ENCODE peak calls at places on chromosomes 11 and 22, in four cellular contexts. One of them, this sample, is unnamed.

GRCh38 chr22:38069372-38070249 is 12.4 kb downstream of the PICK1 start:
- DNase-seq in stimulated activated CD4-positive, alpha-beta T cell treated with anti-CD3 and anti-CD28 coated beads, Interleukin-1b, Interleukin-23, amount 100 ng/mL, for 48 hours: no peak
- DNase-seq in activated CD4-positive, CD25-positive, alpha-beta regulatory T cell treated with anti-CD3 and anti-CD28 coated beads, Interleukin-2, amount 50 U/mL, for 72 hours: no peak
- DNase-seq in memory B cell: no peak
- DNase-seq in this sample: peak

GRCh38 chr11:27646051-27646818 is 54.0 kb downstream of the BDNF start:
- DNase-seq in stimulated activated CD4-positive, alpha-beta T cell treated with anti-CD3 and anti-CD28 coated beads, Interleukin-1b, Interleukin-23, amount 100 ng/mL, for 48 hours: no peak
- DNase-seq in activated CD4-positive, CD25-positive, alpha-beta regulatory T cell treated with anti-CD3 and anti-CD28 coated beads, Interleukin-2, amount 50 U/mL, for 72 hours: no peak
- DNase-seq in memory B cell: no peak
- DNase-seq in this sample: no peak

GRCh38 chr11:2277933-2278523 is 7.6 kb upstream of the ASCL2 start:
- DNase-seq in activated CD4-positive, CD25-positive, alpha-beta regulatory T cell treated with anti-CD3 and anti-CD28 coated beads, Interleukin-2, amount 50 U/mL, for 72 hours: no peak
- DNase-seq in stimulated activated CD4-positive, alpha-beta T cell treated with anti-CD3 and anti-CD28 coated beads, Interleukin-1b, Interleukin-23, amount 100 ng/mL, for 48 hours: no peak
- DNase-seq in memory B cell: no peak
- DNase-seq in this sample: no peak

GRCh38 chr11:124483422-124483821 is 37.9 kb upstream of the OR8B8 start:
- DNase-seq in stimulated activated CD4-positive, alpha-beta T cell treated with anti-CD3 and anti-CD28 coated beads, Interleukin-1b, Interleukin-23, amount 100 ng/mL, for 48 hours: no peak
- DNase-seq in activated CD4-positive, CD25-positive, alpha-beta regulatory T cell treated with anti-CD3 and anti-CD28 coated beads, Interleukin-2, amount 50 U/mL, for 72 hours: no peak
- DNase-seq in memory B cell: no peak
- DNase-seq in this sample: no peak

GRCh38 chr11:10303558-10304363 is 1.1 kb upstream of the ADM start:
- DNase-seq in memory B cell: no peak
- DNase-seq in activated CD4-positive, CD25-positive, alpha-beta regulatory T cell treated with anti-CD3 and anti-CD28 coated beads, Interleukin-2, amount 50 U/mL, for 72 hours: peak
- DNase-seq in stimulated activated CD4-positive, alpha-beta T cell treated with anti-CD3 and anti-CD28 coated beads, Interleukin-1b, Interleukin-23, amount 100 ng/mL, for 48 hours: no peak
- DNase-seq in this sample: peak

GRCh38 chr11:109490953-109491733 is 69.2 kb downstream of the C11orf87 start:
- DNase-seq in activated CD4-positive, CD25-positive, alpha-beta regulatory T cell treated with anti-CD3 and anti-CD28 coated beads, Interleukin-2, amount 50 U/mL, for 72 hours: no peak
- DNase-seq in stimulated activated CD4-positive, alpha-beta T cell treated with anti-CD3 and anti-CD28 coated beads, Interleukin-1b, Interleukin-23, amount 100 ng/mL, for 48 hours: no peak
- DNase-seq in memory B cell: no peak
- DNase-seq in this sample: no peak

GRCh38 chr11:127114035-127114434 is 113.5 kb upstream of the KIRREL3 start:
- DNase-seq in stimulated activated CD4-positive, alpha-beta T cell treated with anti-CD3 and anti-CD28 coated beads, Interleukin-1b, Interleukin-23, amount 100 ng/mL, for 48 hours: no peak
- DNase-seq in activated CD4-positive, CD25-positive, alpha-beta regulatory T cell treated with anti-CD3 and anti-CD28 coated beads, Interleukin-2, amount 50 U/mL, for 72 hours: no peak
- DNase-seq in memory B cell: no peak
- DNase-seq in this sample: no peak

GRCh38 chr11:119845756-119846155 is 116.8 kb upstream of the NECTIN1 start:
- DNase-seq in memory B cell: no peak
- DNase-seq in activated CD4-positive, CD25-positive, alpha-beta regulatory T cell treated with anti-CD3 and anti-CD28 coated beads, Interleukin-2, amount 50 U/mL, for 72 hours: no peak
- DNase-seq in stimulated activated CD4-positive, alpha-beta T cell treated with anti-CD3 and anti-CD28 coated beads, Interleukin-1b, Interleukin-23, amount 100 ng/mL, for 48 hours: no peak
- DNase-seq in this sample: no peak

GRCh38 chr22:23238707-23239106 is 58.4 kb downstream of the BCR start:
- DNase-seq in memory B cell: no peak
- DNase-seq in stimulated activated CD4-positive, alpha-beta T cell treated with anti-CD3 and anti-CD28 coated beads, Interleukin-1b, Interleukin-23, amount 100 ng/mL, for 48 hours: no peak
- DNase-seq in activated CD4-positive, CD25-positive, alpha-beta regulatory T cell treated with anti-CD3 and anti-CD28 coated beads, Interleukin-2, amount 50 U/mL, for 72 hours: no peak
- DNase-seq in this sample: no peak

GRCh38 chr11:123302751-123303195 is 107.7 kb upstream of the CLMP start:
- DNase-seq in memory B cell: no peak
- DNase-seq in activated CD4-positive, CD25-positive, alpha-beta regulatory T cell treated with anti-CD3 and anti-CD28 coated beads, Interleukin-2, amount 50 U/mL, for 72 hours: peak
- DNase-seq in stimulated activated CD4-positive, alpha-beta T cell treated with anti-CD3 and anti-CD28 coated beads, Interleukin-1b, Interleukin-23, amount 100 ng/mL, for 48 hours: peak
- DNase-seq in this sample: no peak

GRCh38 chr11:57668467-57668890 is 565 bp downstream of the ZDHHC5 start:
- DNase-seq in activated CD4-positive, CD25-positive, alpha-beta regulatory T cell treated with anti-CD3 and anti-CD28 coated beads, Interleukin-2, amount 50 U/mL, for 72 hours: no peak
- DNase-seq in stimulated activated CD4-positive, alpha-beta T cell treated with anti-CD3 and anti-CD28 coated beads, Interleukin-1b, Interleukin-23, amount 100 ng/mL, for 48 hours: no peak
- DNase-seq in memory B cell: no peak
- DNase-seq in this sample: peak

GRCh38 chr11:85697747-85698146 is 11.8 kb upstream of the CCDC89 start:
- DNase-seq in activated CD4-positive, CD25-positive, alpha-beta regulatory T cell treated with anti-CD3 and anti-CD28 coated beads, Interleukin-2, amount 50 U/mL, for 72 hours: no peak
- DNase-seq in memory B cell: no peak
- DNase-seq in stimulated activated CD4-positive, alpha-beta T cell treated with anti-CD3 and anti-CD28 coated beads, Interleukin-1b, Interleukin-23, amount 100 ng/mL, for 48 hours: no peak
- DNase-seq in this sample: no peak

GRCh38 chr22:32444068-32444467 is 20.2 kb downstream of the BPIFC start:
- DNase-seq in stimulated activated CD4-positive, alpha-beta T cell treated with anti-CD3 and anti-CD28 coated beads, Interleukin-1b, Interleukin-23, amount 100 ng/mL, for 48 hours: no peak
- DNase-seq in activated CD4-positive, CD25-positive, alpha-beta regulatory T cell treated with anti-CD3 and anti-CD28 coated beads, Interleukin-2, amount 50 U/mL, for 72 hours: no peak
- DNase-seq in memory B cell: no peak
- DNase-seq in this sample: peak

GRCh38 chr11:130131957-130132850 is 27.4 kb upstream of the ST14 start:
- DNase-seq in memory B cell: peak
- DNase-seq in stimulated activated CD4-positive, alpha-beta T cell treated with anti-CD3 and anti-CD28 coated beads, Interleukin-1b, Interleukin-23, amount 100 ng/mL, for 48 hours: peak
- DNase-seq in activated CD4-positive, CD25-positive, alpha-beta regulatory T cell treated with anti-CD3 and anti-CD28 coated beads, Interleukin-2, amount 50 U/mL, for 72 hours: no peak
- DNase-seq in this sample: peak

GRCh38 chr11:44950625-44951472 is at the start of gene TP53I11:
- DNase-seq in activated CD4-positive, CD25-positive, alpha-beta regulatory T cell treated with anti-CD3 and anti-CD28 coated beads, Interleukin-2, amount 50 U/mL, for 72 hours: peak
- DNase-seq in memory B cell: peak
- DNase-seq in stimulated activated CD4-positive, alpha-beta T cell treated with anti-CD3 and anti-CD28 coated beads, Interleukin-1b, Interleukin-23, amount 100 ng/mL, for 48 hours: peak
- DNase-seq in this sample: peak

GRCh38 chr11:11849127-11849746 is 7.5 kb downstream of the USP47 start:
- DNase-seq in activated CD4-positive, CD25-positive, alpha-beta regulatory T cell treated with anti-CD3 and anti-CD28 coated beads, Interleukin-2, amount 50 U/mL, for 72 hours: peak
- DNase-seq in memory B cell: peak
- DNase-seq in stimulated activated CD4-positive, alpha-beta T cell treated with anti-CD3 and anti-CD28 coated beads, Interleukin-1b, Interleukin-23, amount 100 ng/mL, for 48 hours: peak
- DNase-seq in this sample: peak

GRCh38 chr11:124415356-124415923 is 9.2 kb downstream of the OR8B4 start:
- DNase-seq in activated CD4-positive, CD25-positive, alpha-beta regulatory T cell treated with anti-CD3 and anti-CD28 coated beads, Interleukin-2, amount 50 U/mL, for 72 hours: no peak
- DNase-seq in memory B cell: no peak
- DNase-seq in stimulated activated CD4-positive, alpha-beta T cell treated with anti-CD3 and anti-CD28 coated beads, Interleukin-1b, Interleukin-23, amount 100 ng/mL, for 48 hours: no peak
- DNase-seq in this sample: peak

GRCh38 chr11:85595285-85595884 is 31.8 kb downstream of the DLG2 start:
- DNase-seq in memory B cell: peak
- DNase-seq in activated CD4-positive, CD25-positive, alpha-beta regulatory T cell treated with anti-CD3 and anti-CD28 coated beads, Interleukin-2, amount 50 U/mL, for 72 hours: no peak
- DNase-seq in stimulated activated CD4-positive, alpha-beta T cell treated with anti-CD3 and anti-CD28 coated beads, Interleukin-1b, Interleukin-23, amount 100 ng/mL, for 48 hours: no peak
- DNase-seq in this sample: peak

GRCh38 chr22:49856766-49857618 is 3.3 kb downstream of the ZBED4 start:
- DNase-seq in activated CD4-positive, CD25-positive, alpha-beta regulatory T cell treated with anti-CD3 and anti-CD28 coated beads, Interleukin-2, amount 50 U/mL, for 72 hours: no peak
- DNase-seq in memory B cell: no peak
- DNase-seq in stimulated activated CD4-positive, alpha-beta T cell treated with anti-CD3 and anti-CD28 coated beads, Interleukin-1b, Interleukin-23, amount 100 ng/mL, for 48 hours: no peak
- DNase-seq in this sample: no peak

This sample was measured in SK-MEL-5.